ENCODE peak calls at places on chromosomes 16 and 17, in eight cellular contexts. U, C, J, T, S, F, N and V are unnamed samples.
A peak's percentile ranks its signal among the peaks of the same experiment; 100 is the strongest.

GRCh38 chr16:19095699-19096098 is 18.1 kb upstream of the ITPRIPL2 start:
- DNase-seq in F (no peak), U (no peak), S (no peak), C (peak; percentile 38), T (no peak), N (no peak), J (no peak), V (no peak)

GRCh38 chr17:40551874-40552768 is 13.2 kb downstream of the CCR7 start:
- DNase-seq in U (peak; percentile 29), S (peak; percentile 65), C (peak; percentile 99), N (peak; percentile 0), F (peak; percentile 73), T (no peak), J (peak; percentile 21), V (peak; percentile 86)

GRCh38 chr16:28534542-28535373 is 4.0 kb downstream of the NUPR1 start:
- DNase-seq in C (no peak), J (peak; percentile 47), U (peak; percentile 47), T (no peak), S (no peak), F (peak; percentile 92), N (no peak), V (peak; percentile 89)

GRCh38 chr17:38925263-38925995 is at the start of gene LASP1NB:
- DNase-seq in J (no peak), T (peak; percentile 76), S (peak; percentile 82), U (peak; percentile 25), N (no peak), C (no peak), F (no peak), V (no peak)

GRCh38 chr16:79047337-79047736 is 553.2 kb downstream of the MAF start:
- DNase-seq in F (no peak), T (no peak), N (peak; percentile 30), S (no peak), C (peak; percentile 17), J (no peak), U (no peak), V (no peak)

GRCh38 chr16:46817961-46818360 is 13.0 kb downstream of the C16orf87 start:
- DNase-seq in T (no peak), S (no peak), N (peak; percentile 45), F (no peak), C (no peak), J (no peak), U (no peak), V (no peak)

GRCh38 chr17:77206125-77206523 is 65.4 kb downstream of the SEC14L1 start:
- DNase-seq in U (no peak), N (no peak), J (no peak), C (no peak), F (no peak), T (no peak), S (no peak), V (no peak)

GRCh38 chr17:62824290-62825135 is 16.4 kb upstream of the MARCHF10 start:
- DNase-seq in C (peak; percentile 87), T (no peak), J (no peak), N (no peak), U (no peak), F (no peak), S (no peak), V (no peak)

GRCh38 chr16:16774389-16774788 is 395.4 kb downstream of the NPIPA7 start:
- DNase-seq in S (no peak), J (no peak), N (no peak), T (no peak), U (no peak), F (no peak), C (no peak), V (no peak)

GRCh38 chr17:74037320-74037719 is 166.2 kb upstream of the RPL38 start:
- DNase-seq in S (no peak), T (no peak), J (peak; percentile 18), F (no peak), U (no peak), C (peak; percentile 78), N (peak; percentile 15), V (no peak)

GRCh38 chr17:1264196-1264595 is 6.0 kb upstream of the BHLHA9 start:
- DNase-seq in T (no peak), S (no peak), J (no peak), C (no peak), F (no peak), U (no peak), N (peak; percentile 21), V (no peak)

GRCh38 chr17:75393523-75394331 is 11.8 kb downstream of the GRB2 start:
- DNase-seq in U (peak; percentile 98), C (peak; percentile 98), J (peak; percentile 99), S (peak; percentile 98), N (peak; percentile 98), F (peak; percentile 96), T (peak; percentile 98), V (peak; percentile 99)
- TF ChIP-seq POLR2A in U (no peak), C (peak; percentile 79), J (peak; percentile 72), S (no peak), N (peak; percentile 61), F (no peak), T (peak; percentile 61), V (peak; percentile 27)

GRCh38 chr17:14094676-14095075 is 25.4 kb downstream of the COX10 start:
- DNase-seq in J (no peak), F (no peak), T (no peak), C (no peak), S (no peak), U (no peak), N (no peak), V (no peak)

GRCh38 chr17:14101976-14102375 is 32.7 kb downstream of the COX10 start:
- DNase-seq in U (no peak), S (no peak), T (no peak), F (no peak), N (no peak), C (no peak), J (no peak), V (no peak)

GRCh38 chr17:14095630-14096029 is 26.3 kb downstream of the COX10 start:
- DNase-seq in T (no peak), C (no peak), U (no peak), J (no peak), N (no peak), F (no peak), S (no peak), V (no peak)

GRCh38 chr17:14095202-14095601 is 25.9 kb downstream of the COX10 start:
- DNase-seq in S (no peak), N (no peak), C (no peak), F (no peak), U (no peak), T (no peak), J (no peak), V (no peak)

GRCh38 chr17:14098246-14098645 is 28.9 kb downstream of the COX10 start:
- DNase-seq in F (no peak), T (no peak), C (no peak), N (no peak), U (no peak), J (no peak), S (no peak), V (no peak)
- TF ChIP-seq EP300 in F (no peak), T (no peak), C (no peak), N (no peak), U (no peak), J (no peak), S (no peak), V (no peak)

GRCh38 chr16:89687092-89687940 is 827 bp downstream of the CDK10 start:
- DNase-seq in F (no peak), S (no peak), N (peak; percentile 48), J (peak; percentile 90), T (no peak), U (peak; percentile 79), C (peak; percentile 79), V (no peak)
- TF ChIP-seq POLR2A in F (no peak), S (no peak), N (no peak), J (peak; percentile 86), T (no peak), U (no peak), C (no peak), V (no peak)

GRCh38 chr17:28173801-28174200 is 131.3 kb downstream of the NLK start:
- DNase-seq in T (no peak), F (no peak), J (no peak), S (no peak), U (no peak), C (no peak), N (peak; percentile 18), V (no peak)

GRCh38 chr17:28173071-28173561 is 130.6 kb downstream of the NLK start:
- DNase-seq in C (no peak), N (peak; percentile 80), F (no peak), S (no peak), J (no peak), T (no peak), U (no peak), V (no peak)

GRCh38 chr17:28170771-28171170 is 128.3 kb downstream of the NLK start:
- DNase-seq in C (no peak), T (no peak), F (no peak), U (no peak), N (no peak), S (no peak), J (no peak), V (no peak)

GRCh38 chr17:28177351-28177750 is 134.9 kb downstream of the NLK start:
- DNase-seq in C (no peak), T (no peak), F (no peak), J (no peak), U (no peak), S (no peak), N (no peak), V (no peak)

GRCh38 chr17:28174352-28175046 is 132.0 kb downstream of the NLK start:
- DNase-seq in C (no peak), N (no peak), S (no peak), T (no peak), F (no peak), J (no peak), U (no peak), V (no peak)
- TF ChIP-seq EP300 in C (no peak), N (no peak), S (no peak), T (no peak), F (no peak), J (no peak), U (no peak), V (no peak)

GRCh38 chr16:8982816-8983215 is 19.1 kb upstream of the USP7 start:
- DNase-seq in S (no peak), F (no peak), U (no peak), T (no peak), C (no peak), N (no peak), J (no peak), V (no peak)
- TF ChIP-seq POLR2A in S (no peak), F (no peak), U (no peak), T (no peak), C (no peak), N (no peak), J (no peak), V (no peak)

DNA sequence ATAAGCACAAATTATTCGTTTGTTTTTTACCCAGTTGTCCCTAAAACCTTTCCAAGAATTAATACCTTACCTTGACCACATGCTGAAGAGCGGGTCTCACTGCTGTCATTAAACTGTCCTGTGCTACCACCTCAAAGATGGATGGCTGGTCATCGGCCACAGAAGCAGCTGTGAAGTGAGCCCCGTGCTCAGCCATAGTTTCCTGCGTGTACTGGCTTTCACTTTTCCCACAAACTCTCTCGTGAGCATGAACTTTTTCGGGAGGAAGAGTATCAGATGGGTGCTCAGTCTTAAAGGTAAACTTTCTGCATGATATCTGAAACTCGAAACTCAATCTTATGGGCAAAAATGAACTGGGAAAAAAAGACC is 561 bp downstream of the PEX12 start:
- DNase-seq in C (no peak), S (no peak), J (peak; percentile 19), T (no peak), N (peak; percentile 51), F (no peak), U (no peak), V (no peak)
- TF ChIP-seq EP300 in C (no peak), S (no peak), J (no peak), T (no peak), N (no peak), F (no peak), U (no peak), V (no peak)